ENCODE peak calls at places on chromosomes 5 and 9, in nine cellular contexts. G, K, J, B, M, S, F, V and Z are unnamed samples.

GRCh38 chr5:119398713-119399492 is 43.1 kb downstream of the TNFAIP8 start:
- DNase-seq in J (peak), G (no peak), V (peak), B (peak), S (no peak), M (no peak), F (no peak), K (peak), Z (peak)

GRCh38 chr9:97840521-97840920 is 12.5 kb upstream of the FOXE1 start:
- DNase-seq in G (no peak), M (no peak), B (no peak), V (no peak), S (no peak), F (no peak), J (no peak), K (peak), Z (no peak)

GRCh38 chr9:14313951-14314423 is at the start of gene NFIB:
- DNase-seq in V (peak), S (no peak), M (no peak), J (peak), G (peak), F (peak), B (peak), K (peak), Z (peak)

GRCh38 chr5:37554938-37555337 is 175.8 kb downstream of the WDR70 start:
- DNase-seq in V (no peak), B (peak), M (no peak), K (no peak), F (no peak), J (no peak), G (no peak), S (no peak), Z (no peak)

GRCh38 chr9:134695144-134695543 is 53.5 kb downstream of the COL5A1 start:
- DNase-seq in V (peak), K (no peak), F (no peak), B (no peak), G (no peak), J (no peak), M (no peak), S (no peak), Z (no peak)

GRCh38 chr9:137798901-137799629 is 78.5 kb upstream of the CACNA1B start:
- DNase-seq in B (no peak), S (no peak), K (no peak), J (no peak), F (no peak), M (no peak), G (no peak), V (no peak), Z (no peak)

GRCh38 chr5:125794922-125795321 is 628.3 kb upstream of the GRAMD2B start:
- DNase-seq in V (no peak), B (no peak), G (no peak), K (no peak), J (no peak), M (no peak), S (no peak), F (no peak), Z (no peak)

GRCh38 chr5:68544656-68545565 is 329.4 kb downstream of the PIK3R1 start:
- DNase-seq in G (no peak), J (no peak), F (no peak), B (no peak), K (no peak), M (no peak), V (no peak), S (no peak), Z (no peak)

GRCh38 chr5:173997331-173997730 is 8.4 kb downstream of the C5orf47 start:
- DNase-seq in B (peak), M (no peak), G (no peak), V (no peak), S (no peak), J (no peak), F (no peak), K (no peak), Z (no peak)

GRCh38 chr5:168877132-168877895 is 298.1 kb upstream of the PANK3 start:
- DNase-seq in V (no peak), M (no peak), K (no peak), B (no peak), S (no peak), J (no peak), G (peak), F (no peak), Z (peak)

GRCh38 chr9:11618241-11618805 is 1005.5 kb upstream of the PTPRD start:
- DNase-seq in G (no peak), F (no peak), K (no peak), M (no peak), S (no peak), B (no peak), J (no peak), V (no peak), Z (no peak)
- TF ChIP-seq CTCF in G (no peak), F (no peak), K (no peak), M (no peak), S (no peak), B (no peak), J (no peak), V (no peak), Z (no peak)

DNA sequence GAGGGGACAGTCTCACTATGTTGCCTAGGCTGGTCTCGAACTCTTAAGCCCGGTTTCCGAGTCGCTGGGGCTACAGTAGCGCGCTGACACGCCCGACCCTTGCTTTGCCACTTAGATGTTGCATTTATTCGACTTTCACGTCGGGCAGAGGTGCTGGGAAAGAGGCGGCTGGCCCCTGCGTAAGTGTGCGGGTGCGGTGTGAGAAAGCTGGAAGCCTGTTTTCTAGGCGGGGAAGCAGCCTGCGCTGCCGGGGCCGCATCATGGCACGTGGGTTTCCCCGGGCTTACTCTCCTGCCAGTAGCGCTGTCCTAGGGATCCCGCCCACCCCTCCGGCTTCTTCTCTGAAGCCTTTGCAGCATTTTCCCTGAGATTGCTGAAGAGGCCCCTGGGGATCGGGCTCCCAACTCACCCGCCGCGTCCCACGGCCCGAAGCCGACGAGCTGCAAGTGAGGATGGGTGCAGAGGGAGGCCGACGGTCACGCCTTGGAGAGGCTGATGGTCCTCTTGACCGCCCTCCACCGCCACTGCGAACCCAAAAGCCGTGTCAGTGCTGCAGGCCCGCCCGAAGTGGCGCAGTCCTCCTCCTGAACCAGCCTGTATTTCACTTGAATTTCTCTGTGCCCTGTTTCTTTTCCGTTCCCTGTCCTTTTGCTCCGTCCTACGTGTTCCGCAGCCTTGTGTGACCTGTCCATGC is 5.8 kb upstream of the TRIM41 start:
- DNase-seq in G (peak), M (peak), B (peak), S (no peak), K (peak), J (peak), F (peak), V (peak), Z (peak)
- TF ChIP-seq CTCF in G (peak), M (peak), B (peak), S (no peak), K (no peak), J (peak), F (no peak), V (no peak), Z (no peak)

GRCh38 chr5:59709346-59709821 is 184.1 kb downstream of the PDE4D start:
- DNase-seq in B (peak), J (no peak), F (no peak), V (no peak), M (no peak), S (no peak), G (no peak), K (no peak), Z (no peak)
- TF ChIP-seq CTCF in B (no peak), J (no peak), F (no peak), V (no peak), M (no peak), S (no peak), G (no peak), K (no peak), Z (no peak)

GRCh38 chr9:136142859-136143214 is 24.2 kb upstream of the TMEM250 start:
- DNase-seq in F (no peak), K (no peak), B (no peak), M (no peak), G (no peak), V (no peak), S (no peak), J (no peak), Z (no peak)

GRCh38 chr9:136142416-136142800 is 23.7 kb upstream of the TMEM250 start:
- DNase-seq in F (no peak), J (no peak), B (no peak), V (no peak), K (no peak), M (no peak), G (no peak), S (no peak), Z (no peak)

GRCh38 chr9:136141716-136142415 is 23.2 kb upstream of the TMEM250 start:
- DNase-seq in F (no peak), J (no peak), K (no peak), G (no peak), S (no peak), B (no peak), V (no peak), M (no peak), Z (no peak)

GRCh38 chr9:136144450-136144849 is 25.8 kb upstream of the TMEM250 start:
- DNase-seq in B (no peak), K (no peak), G (no peak), M (no peak), S (no peak), F (no peak), V (no peak), J (no peak), Z (no peak)

GRCh38 chr9:136143215-136144001 is 24.7 kb upstream of the TMEM250 start:
- DNase-seq in V (no peak), B (peak), F (no peak), S (no peak), G (no peak), M (no peak), K (peak), J (peak), Z (peak)
- TF ChIP-seq CTCF in V (peak), B (peak), F (no peak), S (peak), G (peak), M (peak), K (peak), J (peak), Z (peak)

GRCh38 chr9:32069169-32069813 is 315.2 kb upstream of the ACO1 start:
- DNase-seq in J (no peak), G (no peak), V (no peak), S (no peak), K (no peak), B (peak), F (no peak), M (no peak), Z (no peak)
- TF ChIP-seq CTCF in J (no peak), G (peak), V (no peak), S (no peak), K (peak), B (peak), F (no peak), M (peak), Z (peak)

GRCh38 chr9:125612616-125613015 is 94.4 kb downstream of the MAPKAP1 start:
- DNase-seq in S (no peak), G (no peak), V (no peak), K (no peak), B (no peak), J (no peak), M (no peak), F (no peak), Z (no peak)

GRCh38 chr9:125611366-125611765 is 95.6 kb downstream of the MAPKAP1 start:
- DNase-seq in K (no peak), V (no peak), M (no peak), S (no peak), G (no peak), F (no peak), B (no peak), J (no peak), Z (no peak)

GRCh38 chr9:125609744-125610143 is 97.3 kb downstream of the MAPKAP1 start:
- DNase-seq in S (no peak), J (no peak), M (no peak), V (no peak), F (no peak), B (no peak), K (no peak), G (no peak), Z (no peak)

GRCh38 chr9:125617087-125617486 is 89.9 kb downstream of the MAPKAP1 start:
- DNase-seq in J (no peak), B (no peak), G (no peak), V (no peak), S (no peak), M (no peak), K (no peak), F (no peak), Z (no peak)

GRCh38 chr9:125613156-125613555 is 93.9 kb downstream of the MAPKAP1 start:
- DNase-seq in G (no peak), V (no peak), J (no peak), K (peak), F (no peak), S (no peak), M (no peak), B (no peak), Z (no peak)
- TF ChIP-seq CTCF in G (no peak), V (no peak), J (no peak), K (no peak), F (no peak), S (no peak), M (no peak), B (no peak), Z (no peak)